ENCODE peak calls at places on chromosomes 13 and 19, in four cellular contexts. Y is HepG2, I is K562, C is GM12878. V is an unnamed sample.
A peak's percentile ranks its signal among the peaks of the same experiment; 100 is the strongest.

GRCh38 chr19:36771275-36772231 is 1.1 kb downstream of the ZNF850 start:
- DNase-seq in I (peak; percentile 84), C (peak; percentile 26), Y (peak; percentile 85), V (peak; percentile 87)

GRCh38 chr13:100235311-100235901 is 146.5 kb downstream of the PCCA start:
- DNase-seq in Y (peak; percentile 60), C (no peak), I (peak; percentile 44), V (peak; percentile 63)

GRCh38 chr19:10126213-10126639 is 6.5 kb upstream of the EIF3G start:
- DNase-seq in Y (no peak), C (no peak), I (no peak), V (no peak)

GRCh38 chr19:46913852-46914430 is 53.1 kb downstream of the ARHGAP35 start:
- DNase-seq in Y (no peak), C (peak; percentile 16), I (peak; percentile 38), V (peak; percentile 49)

GRCh38 chr19:48804496-48804895 is 6.3 kb downstream of the BCAT2 start:
- DNase-seq in I (no peak), Y (no peak), C (no peak), V (no peak)

GRCh38 chr13:45194081-45194939 is 6.5 kb downstream of the KCTD4 start:
- DNase-seq in C (no peak), I (no peak), Y (no peak), V (peak; percentile 34)

GRCh38 chr13:98514268-98514667 is 62.6 kb downstream of the STK24 start:
- DNase-seq in Y (no peak), C (no peak), I (no peak), V (no peak)

GRCh38 chr19:13079542-13079986 is 23.1 kb downstream of the LYL1 start:
- DNase-seq in Y (no peak), C (no peak), I (peak; percentile 87), V (peak; percentile 50)

GRCh38 chr19:41265376-41266153 is 1.4 kb downstream of the HNRNPUL1 start:
- DNase-seq in I (peak; percentile 44), C (no peak), Y (peak; percentile 56), V (peak; percentile 37)

GRCh38 chr19:31897292-31897691 is 448.1 kb upstream of the ZNF507 start:
- DNase-seq in C (no peak), I (no peak), Y (no peak), V (no peak)

GRCh38 chr19:45439569-45440258 is 16.0 kb upstream of the ERCC1 start:
- DNase-seq in C (no peak), I (peak; percentile 96), Y (no peak), V (peak; percentile 72)

GRCh38 chr13:63910406-63910957 is 2494.8 kb upstream of the PCDH20 start:
- DNase-seq in C (no peak), Y (peak; percentile 3), I (no peak), V (peak; percentile 7)

GRCh38 chr19:42175952-42176648 is 41.4 kb downstream of the DEDD2 start:
- DNase-seq in C (no peak), Y (no peak), I (no peak), V (peak; percentile 17)

GRCh38 chr13:113367020-113367560 is 3.2 kb upstream of the GRTP1 start:
- DNase-seq in Y (no peak), C (no peak), I (no peak), V (no peak)

GRCh38 chr13:46614582-46614981 is 61.6 kb downstream of the LRCH1 start:
- DNase-seq in C (no peak), Y (no peak), I (no peak), V (peak; percentile 93)

GRCh38 chr19:48342414-48342738 is 17.0 kb downstream of the EMP3 start:
- DNase-seq in C (no peak), Y (no peak), I (no peak), V (no peak)

GRCh38 chr13:48043789-48044503 is 6.4 kb downstream of the NUDT15 start:
- DNase-seq in C (no peak), Y (no peak), I (no peak), V (peak; percentile 73)

GRCh38 chr19:11519138-11519537 is 9.8 kb downstream of the ECSIT start:
- DNase-seq in I (no peak), Y (no peak), C (no peak), V (no peak)

GRCh38 chr19:10105241-10106099 is 692 bp upstream of the PPAN start:
- DNase-seq in I (no peak), C (peak; percentile 82), Y (no peak), V (no peak)

GRCh38 chr19:10603084-10603872 is 16.2 kb upstream of the AP1M2 start:
- DNase-seq in Y (no peak), I (peak; percentile 49), C (peak; percentile 70), V (no peak)

GRCh38 chr19:48630289-48631036 is 6.7 kb downstream of the DBP start:
- DNase-seq in I (no peak), Y (no peak), C (no peak), V (no peak)

GRCh38 chr19:44722131-44723121 is 23.5 kb downstream of the CEACAM16 start:
- DNase-seq in I (peak; percentile 27), Y (no peak), C (peak; percentile 48), V (no peak)

GRCh38 chr19:10418281-10419199 is 1.8 kb upstream of the PDE4A start:
- DNase-seq in C (no peak), Y (no peak), I (peak; percentile 77), V (no peak)

GRCh38 chr13:39783051-39783450 is 127.6 kb downstream of the COG6 start:
- DNase-seq in C (no peak), I (no peak), Y (no peak), V (no peak)

GRCh38 chr19:4345656-4346383 is 2.5 kb downstream of the MPND start:
- DNase-seq in Y (no peak), I (no peak), C (no peak), V (no peak)

GRCh38 chr19:33621811-33622504 is at the start of gene CHST8:
- DNase-seq in Y (no peak), I (peak; percentile 24), C (no peak), V (no peak)

GRCh38 chr13:101146101-101146898 is 270.0 kb downstream of the NALCN start:
- DNase-seq in C (no peak), I (no peak), Y (no peak), V (peak; percentile 19)

GRCh38 chr13:85586422-85586831 is 212.8 kb downstream of the SLITRK6 start:
- DNase-seq in I (no peak), Y (no peak), C (no peak), V (peak; percentile 85)

GRCh38 chr13:54029226-54029625 is 1000.6 kb downstream of the OLFM4 start:
- DNase-seq in C (peak; percentile 21), I (no peak), Y (no peak), V (no peak)

GRCh38 chr19:5312058-5312457 is 28.6 kb downstream of the PTPRS start:
- DNase-seq in Y (no peak), I (no peak), C (no peak), V (no peak)

GRCh38 chr19:58325623-58326022 is 1.2 kb upstream of the ZSCAN22 start:
- DNase-seq in I (no peak), C (no peak), Y (no peak), V (peak; percentile 57)

GRCh38 chr13:86684402-86684801 is 885.2 kb upstream of the SLITRK6 start:
- DNase-seq in I (no peak), C (no peak), Y (no peak), V (no peak)

GRCh38 chr13:103996733-103997132 is 930.5 kb upstream of the SLC10A2 start:
- DNase-seq in C (no peak), I (no peak), Y (no peak), V (peak; percentile 3)

GRCh38 chr13:19845758-19846157 is 17.7 kb downstream of the ZMYM5 start:
- DNase-seq in Y (peak; percentile 57), I (peak; percentile 55), C (no peak), V (peak; percentile 99)
- TF ChIP-seq CEBPB in Y (no peak), I (no peak), C (no peak), V (no peak)

DNA sequence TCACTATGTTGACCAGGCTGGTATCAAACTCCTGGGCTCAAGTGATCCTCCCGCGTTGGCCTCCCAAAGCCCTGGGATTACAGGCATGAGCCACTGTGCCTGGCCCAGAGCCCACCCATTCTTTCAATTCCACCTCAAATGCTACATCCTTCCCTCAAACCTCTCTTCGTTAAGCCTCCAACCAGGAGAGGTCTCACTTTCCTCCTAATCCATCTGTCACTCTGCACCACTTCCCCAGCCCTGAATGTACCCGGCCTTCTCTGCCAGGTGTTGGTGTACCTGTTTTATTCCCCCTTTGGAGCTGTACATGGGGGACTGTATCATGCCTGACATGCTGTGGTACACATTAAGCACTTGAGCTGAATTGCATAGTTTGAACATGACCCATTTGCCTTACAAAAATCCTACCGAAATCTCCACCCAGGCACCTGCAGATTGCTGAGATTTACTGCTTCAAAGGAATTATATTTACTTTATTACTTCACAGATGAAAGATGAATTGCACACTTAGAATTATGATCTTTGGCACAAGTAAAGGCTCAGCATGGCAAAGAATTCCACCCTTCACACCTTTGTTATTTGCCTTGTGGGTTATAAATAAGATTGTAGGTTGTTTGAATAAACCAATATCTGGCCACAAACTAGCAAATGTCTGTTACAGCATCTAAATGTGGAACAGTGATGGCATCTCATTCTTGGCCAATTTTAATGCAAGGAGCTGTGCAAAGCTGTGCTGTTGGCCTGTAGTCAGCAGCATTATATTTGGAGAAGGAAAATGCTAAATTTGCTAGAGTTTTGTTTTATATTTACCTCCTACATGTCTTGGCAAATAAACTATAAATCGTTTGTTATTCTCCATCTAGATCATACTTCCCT is 15.6 kb upstream of the WASF3 start:
- DNase-seq in Y (no peak), I (no peak), C (no peak), V (no peak)
- H3K27me3 ChIP-seq in Y (no peaks in the 10 kb centered on the region), I (no peaks in the 10 kb centered on the region), C (no peaks in the 10 kb centered on the region), V (peaks cover 43% of the 10 kb centered on the region)

DNA sequence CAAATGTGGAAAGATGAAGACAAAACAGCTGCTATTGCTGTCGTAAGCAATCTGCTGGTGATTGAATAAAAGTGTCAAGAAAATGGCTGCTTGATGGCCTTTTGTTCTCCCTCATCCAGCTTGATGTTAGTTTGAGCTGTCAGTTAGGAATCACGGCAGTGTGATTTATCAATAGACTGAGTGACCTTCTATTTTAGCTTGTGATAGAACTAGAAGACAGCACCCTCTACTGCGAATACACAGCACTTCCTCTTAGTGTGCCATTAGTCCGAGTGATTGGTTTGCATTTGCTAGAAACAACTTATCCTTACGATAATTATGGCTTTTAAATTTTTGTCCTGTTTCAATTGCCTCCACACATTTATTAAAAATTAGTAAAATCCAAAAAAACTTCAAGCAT is 76.2 kb downstream of the MZT1 start:
- DNase-seq in C (no peak), I (no peak), Y (peak; percentile 17), V (no peak)
- TF ChIP-seq MXI1 in C (no peak), I (no peak), Y (no peak), V (no peak)

GRCh38 chr13:109790951-109791605 is 4.7 kb upstream of the IRS2 start:
- DNase-seq in Y (peak; percentile 22), I (peak; percentile 70), C (no peak), V (peak; percentile 41)
- TF ChIP-seq CEBPB in Y (no peak), I (peak; percentile 36), C (no peak), V (no peak)

GRCh38 chr19:39740395-39740794 is 2.6 kb upstream of the CLC start:
- DNase-seq in C (no peak), I (no peak), Y (no peak), V (no peak)

GRCh38 chr19:39746836-39747529 is 9.2 kb upstream of the CLC start:
- DNase-seq in Y (no peak), I (no peak), C (no peak), V (no peak)

GRCh38 chr19:39745645-39746044 is 7.8 kb upstream of the CLC start:
- DNase-seq in Y (no peak), I (no peak), C (no peak), V (no peak)
- H3K27me3 ChIP-seq in Y (no peaks in the 10 kb centered on the region), I (no peaks in the 10 kb centered on the region), C (no peaks in the 10 kb centered on the region), V (no peaks in the 10 kb centered on the region)

DNA sequence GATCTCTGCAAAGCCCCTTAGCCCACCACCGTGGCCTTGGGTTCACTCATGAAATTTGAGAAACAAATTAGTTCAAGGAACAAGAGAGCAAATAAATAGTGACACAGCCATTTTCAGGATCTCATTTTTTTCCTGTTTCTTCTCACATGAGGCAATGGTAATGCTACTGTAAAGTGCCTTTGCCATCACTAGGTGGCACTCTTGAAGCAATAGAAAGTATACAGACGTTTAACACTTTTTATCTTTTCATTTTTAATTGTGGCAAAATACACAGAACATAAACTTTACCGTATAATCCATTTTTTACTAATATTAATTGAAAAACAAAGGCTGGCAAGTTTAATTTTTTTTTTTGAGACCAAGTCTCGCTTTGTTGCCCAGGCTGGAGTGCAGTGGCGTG is 76.9 kb upstream of the ZNF835 start:
- DNase-seq in C (no peak), Y (peak; percentile 47), I (peak; percentile 4), V (no peak)
- TF ChIP-seq MXI1 in C (no peak), Y (no peak), I (no peak), V (no peak)